ENCODE peak calls at places on chromosomes 7 and 10, in seven cellular contexts. One of them, this sample, is unnamed.

GRCh38 chr10:45514283-45515270 is 140.6 kb downstream of the ALOX5 start:
- DNase-seq in H9: no peak
- DNase-seq in trophoblast cell: no peak
- DNase-seq in IMR-90: peak; percentile 43
- DNase-seq in mesendoderm: no peak
- DNase-seq in H1: no peak
- DNase-seq in neuronal stem cell: no peak
- DNase-seq in this sample: peak; percentile 19

GRCh38 chr7:10974717-10975032 is 1.0 kb downstream of the PHF14 start:
- DNase-seq in trophoblast cell: no peak
- DNase-seq in IMR-90: no peak
- DNase-seq in H9: no peak
- DNase-seq in mesendoderm: no peak
- DNase-seq in H1: no peak
- DNase-seq in neuronal stem cell: no peak
- DNase-seq in this sample: no peak

GRCh38 chr10:112232670-112233069 is 49.1 kb upstream of the GPAM start:
- DNase-seq in trophoblast cell: peak; percentile 95
- DNase-seq in mesendoderm: peak; percentile 28
- DNase-seq in neuronal stem cell: no peak
- DNase-seq in H1: no peak
- DNase-seq in IMR-90: no peak
- DNase-seq in H9: no peak
- DNase-seq in this sample: no peak

GRCh38 chr7:131194070-131194865 is 133.4 kb upstream of the MKLN1 start:
- DNase-seq in H1: no peak
- DNase-seq in mesendoderm: no peak
- DNase-seq in H9: no peak
- DNase-seq in IMR-90: no peak
- DNase-seq in trophoblast cell: no peak
- DNase-seq in neuronal stem cell: no peak
- DNase-seq in this sample: no peak

GRCh38 chr7:158439035-158439434 is 148.6 kb downstream of the PTPRN2 start:
- DNase-seq in H1: no peak
- DNase-seq in IMR-90: no peak
- DNase-seq in neuronal stem cell: no peak
- DNase-seq in H9: no peak
- DNase-seq in trophoblast cell: no peak
- DNase-seq in mesendoderm: no peak
- DNase-seq in this sample: no peak

GRCh38 chr7:73519867-73520672 is 2.0 kb downstream of the BAZ1B start:
- DNase-seq in mesendoderm: peak; percentile 47
- DNase-seq in IMR-90: peak; percentile 3
- DNase-seq in trophoblast cell: no peak
- DNase-seq in H1: no peak
- DNase-seq in H9: no peak
- DNase-seq in neuronal stem cell: no peak
- DNase-seq in this sample: no peak

GRCh38 chr10:59700709-59701108 is 8.9 kb downstream of the SLC16A9 start:
- DNase-seq in H9: peak; percentile 62
- DNase-seq in H1: no peak
- DNase-seq in trophoblast cell: no peak
- DNase-seq in neuronal stem cell: peak; percentile 14
- DNase-seq in mesendoderm: peak; percentile 81
- DNase-seq in IMR-90: no peak
- DNase-seq in this sample: no peak

GRCh38 chr10:69327463-69328345 is 49.4 kb downstream of the HK1 start:
- DNase-seq in H1: no peak
- DNase-seq in H9: no peak
- DNase-seq in mesendoderm: no peak
- DNase-seq in neuronal stem cell: no peak
- DNase-seq in IMR-90: peak; percentile 63
- DNase-seq in trophoblast cell: peak; percentile 41
- DNase-seq in this sample: peak; percentile 52

GRCh38 chr7:135147341-135147898 is 452 bp upstream of the TMEM140 start:
- DNase-seq in H1: no peak
- DNase-seq in trophoblast cell: no peak
- DNase-seq in H9: no peak
- DNase-seq in neuronal stem cell: no peak
- DNase-seq in IMR-90: peak; percentile 37
- DNase-seq in mesendoderm: no peak
- DNase-seq in this sample: no peak

GRCh38 chr7:87110778-87111177 is 41.5 kb upstream of the DMTF1 start:
- DNase-seq in mesendoderm: no peak
- DNase-seq in neuronal stem cell: no peak
- DNase-seq in IMR-90: peak; percentile 65
- DNase-seq in trophoblast cell: peak; percentile 47
- DNase-seq in H1: no peak
- DNase-seq in H9: no peak
- DNase-seq in this sample: peak; percentile 82

GRCh38 chr10:24519950-24520349 is 203.7 kb downstream of the ARHGAP21 start:
- DNase-seq in trophoblast cell: no peak
- DNase-seq in neuronal stem cell: no peak
- DNase-seq in mesendoderm: peak; percentile 51
- DNase-seq in H9: peak; percentile 65
- DNase-seq in H1: peak; percentile 57
- DNase-seq in IMR-90: peak; percentile 5
- DNase-seq in this sample: no peak

GRCh38 chr10:132163278-132163765 is 23.4 kb upstream of the DPYSL4 start:
- DNase-seq in neuronal stem cell: peak; percentile 51
- DNase-seq in mesendoderm: peak; percentile 93
- DNase-seq in H1: peak; percentile 95
- DNase-seq in H9: peak; percentile 98
- DNase-seq in trophoblast cell: no peak
- DNase-seq in IMR-90: no peak
- DNase-seq in this sample: no peak

GRCh38 chr7:92725161-92725925 is 111.0 kb downstream of the CDK6 start:
- DNase-seq in neuronal stem cell: no peak
- DNase-seq in trophoblast cell: no peak
- DNase-seq in mesendoderm: no peak
- DNase-seq in H9: no peak
- DNase-seq in H1: no peak
- DNase-seq in IMR-90: no peak
- DNase-seq in this sample: no peak

GRCh38 chr7:16421333-16422099 is at the start of gene CRPPA:
- DNase-seq in H9: peak; percentile 55
- DNase-seq in mesendoderm: peak; percentile 69
- DNase-seq in IMR-90: peak; percentile 21
- DNase-seq in neuronal stem cell: no peak
- DNase-seq in H1: peak; percentile 71
- DNase-seq in trophoblast cell: peak; percentile 68
- DNase-seq in this sample: peak; percentile 52

GRCh38 chr10:44913312-44914079 is 2.4 kb downstream of the TMEM72 start:
- DNase-seq in IMR-90: no peak
- DNase-seq in neuronal stem cell: no peak
- DNase-seq in H9: no peak
- DNase-seq in H1: no peak
- DNase-seq in trophoblast cell: no peak
- DNase-seq in mesendoderm: no peak
- DNase-seq in this sample: peak; percentile 39

GRCh38 chr10:69861251-69862240 is 59.8 kb downstream of the COL13A1 start:
- DNase-seq in mesendoderm: peak; percentile 95
- DNase-seq in trophoblast cell: no peak
- DNase-seq in H9: no peak
- DNase-seq in IMR-90: peak; percentile 73
- DNase-seq in H1: no peak
- DNase-seq in neuronal stem cell: no peak
- DNase-seq in this sample: peak; percentile 86

GRCh38 chr10:25547391-25547790 is 372.6 kb downstream of the GPR158 start:
- DNase-seq in H9: no peak
- DNase-seq in IMR-90: no peak
- DNase-seq in trophoblast cell: no peak
- DNase-seq in neuronal stem cell: peak; percentile 15
- DNase-seq in H1: no peak
- DNase-seq in mesendoderm: peak; percentile 60
- DNase-seq in this sample: no peak

GRCh38 chr10:64316416-64316815 is 795.2 kb downstream of the REEP3 start:
- DNase-seq in IMR-90: no peak
- DNase-seq in trophoblast cell: no peak
- DNase-seq in neuronal stem cell: no peak
- DNase-seq in mesendoderm: no peak
- DNase-seq in H9: no peak
- DNase-seq in H1: no peak
- DNase-seq in this sample: no peak

GRCh38 chr7:77697535-77697831 is 1.2 kb downstream of the RSBN1L start:
- DNase-seq in IMR-90: no peak
- DNase-seq in neuronal stem cell: no peak
- DNase-seq in H1: no peak
- DNase-seq in mesendoderm: no peak
- DNase-seq in trophoblast cell: no peak
- DNase-seq in H9: no peak
- DNase-seq in this sample: no peak

GRCh38 chr7:19958309-19958896 is 185.0 kb upstream of the TMEM196 start:
- DNase-seq in trophoblast cell: peak; percentile 78
- DNase-seq in H1: no peak
- DNase-seq in IMR-90: peak; percentile 11
- DNase-seq in neuronal stem cell: no peak
- DNase-seq in mesendoderm: peak; percentile 39
- DNase-seq in H9: no peak
- DNase-seq in this sample: peak; percentile 85

GRCh38 chr10:2886662-2887061 is 180.7 kb upstream of the PFKP start:
- DNase-seq in IMR-90: no peak
- DNase-seq in trophoblast cell: no peak
- DNase-seq in H1: no peak
- DNase-seq in H9: no peak
- DNase-seq in mesendoderm: no peak
- DNase-seq in neuronal stem cell: no peak
- DNase-seq in this sample: no peak

GRCh38 chr7:106915873-106916272 is 50.8 kb downstream of the PIK3CG start:
- DNase-seq in neuronal stem cell: no peak
- DNase-seq in IMR-90: no peak
- DNase-seq in mesendoderm: no peak
- DNase-seq in H9: no peak
- DNase-seq in trophoblast cell: no peak
- DNase-seq in H1: no peak
- DNase-seq in this sample: no peak

GRCh38 chr10:44194435-44194834 is 190.5 kb downstream of the CXCL12 start:
- DNase-seq in neuronal stem cell: no peak
- DNase-seq in H9: no peak
- DNase-seq in IMR-90: no peak
- DNase-seq in trophoblast cell: no peak
- DNase-seq in mesendoderm: no peak
- DNase-seq in H1: no peak
- DNase-seq in this sample: peak; percentile 5

DNA sequence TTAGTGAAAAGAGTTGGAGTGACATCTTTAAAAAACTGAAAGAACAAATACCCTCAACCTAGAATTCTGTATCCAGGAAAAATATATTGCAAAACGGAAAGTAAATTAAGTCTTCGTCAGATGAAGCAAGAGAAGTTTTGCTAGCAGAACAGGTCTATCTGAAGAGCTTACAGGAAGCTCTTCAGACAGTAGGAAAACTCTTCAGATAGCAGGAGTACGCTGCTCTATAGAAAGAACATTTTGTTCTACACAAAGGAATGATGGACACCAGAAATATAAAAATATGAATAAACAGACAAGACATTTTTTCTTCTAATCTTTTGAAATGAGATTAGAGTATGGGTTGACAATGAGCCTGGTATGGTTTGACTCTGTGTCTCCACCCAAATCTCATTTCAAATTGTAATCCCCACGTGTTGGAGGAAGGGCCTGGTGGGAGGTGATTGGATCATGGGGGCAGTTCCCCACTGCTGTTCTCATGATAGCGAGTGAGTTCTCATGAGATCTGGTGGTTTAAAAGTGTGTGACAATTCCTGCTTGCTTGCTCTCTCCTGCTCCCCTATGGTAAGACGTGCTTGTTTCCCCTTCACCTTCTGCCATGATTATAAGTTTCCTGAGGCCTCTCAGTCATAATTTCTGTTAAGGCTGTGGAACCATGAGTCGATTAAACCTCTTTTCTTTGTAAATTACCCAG is 567.3 kb downstream of the AUTS2 start:
- DNase-seq in IMR-90: no peak
- DNase-seq in H1: no peak
- DNase-seq in neuronal stem cell: no peak
- DNase-seq in mesendoderm: peak; percentile 52
- DNase-seq in trophoblast cell: no peak
- DNase-seq in H9: no peak
- DNase-seq in this sample: no peak
- H2BK120ac ChIP-seq in IMR-90: no peak overlapping the region
- H2BK120ac ChIP-seq in H1: no peak overlapping the region
- H2BK120ac ChIP-seq in neuronal stem cell: no peak overlapping the region
- H2BK120ac ChIP-seq in mesendoderm: no peak overlapping the region
- H2BK120ac ChIP-seq in trophoblast cell: no peak overlapping the region
- H2BK120ac ChIP-seq in H9: no peak overlapping the region
- H2BK120ac ChIP-seq in this sample: no peak overlapping the region

GRCh38 chr10:76866841-76867586 is 770.6 kb downstream of the KCNMA1 start:
- DNase-seq in IMR-90: no peak
- DNase-seq in neuronal stem cell: no peak
- DNase-seq in H1: no peak
- DNase-seq in H9: no peak
- DNase-seq in mesendoderm: no peak
- DNase-seq in trophoblast cell: no peak
- DNase-seq in this sample: no peak
- H3K18ac ChIP-seq in IMR-90: no peak overlapping the region
- H3K18ac ChIP-seq in neuronal stem cell: no peak overlapping the region
- H3K18ac ChIP-seq in H1: no peak overlapping the region
- H3K18ac ChIP-seq in H9: no peak overlapping the region
- H3K18ac ChIP-seq in mesendoderm: no peak overlapping the region
- H3K18ac ChIP-seq in trophoblast cell: no peak overlapping the region
- H3K18ac ChIP-seq in this sample: no peak overlapping the region

GRCh38 chr7:1883834-1884582 is 213.9 kb downstream of the ELFN1 start:
- DNase-seq in H9: peak; percentile 72
- DNase-seq in H1: peak; percentile 79
- DNase-seq in mesendoderm: peak; percentile 57
- DNase-seq in IMR-90: no peak
- DNase-seq in neuronal stem cell: no peak
- DNase-seq in trophoblast cell: no peak
- DNase-seq in this sample: no peak

GRCh38 chr7:1883031-1883761 is 213.1 kb downstream of the ELFN1 start:
- DNase-seq in IMR-90: peak; percentile 82
- DNase-seq in neuronal stem cell: no peak
- DNase-seq in trophoblast cell: peak; percentile 91
- DNase-seq in H9: peak; percentile 58
- DNase-seq in H1: no peak
- DNase-seq in mesendoderm: peak; percentile 98
- DNase-seq in this sample: peak; percentile 80

GRCh38 chr7:1885465-1886226 is 215.6 kb downstream of the ELFN1 start:
- DNase-seq in trophoblast cell: no peak
- DNase-seq in H9: no peak
- DNase-seq in IMR-90: no peak
- DNase-seq in neuronal stem cell: no peak
- DNase-seq in H1: no peak
- DNase-seq in mesendoderm: no peak
- DNase-seq in this sample: no peak

GRCh38 chr7:1886361-1887064 is 216.4 kb downstream of the ELFN1 start:
- DNase-seq in mesendoderm: no peak
- DNase-seq in IMR-90: no peak
- DNase-seq in neuronal stem cell: no peak
- DNase-seq in trophoblast cell: no peak
- DNase-seq in H9: no peak
- DNase-seq in H1: no peak
- DNase-seq in this sample: no peak

GRCh38 chr7:1884583-1885350 is 214.7 kb downstream of the ELFN1 start:
- DNase-seq in IMR-90: peak; percentile 20
- DNase-seq in H9: no peak
- DNase-seq in mesendoderm: no peak
- DNase-seq in trophoblast cell: no peak
- DNase-seq in neuronal stem cell: no peak
- DNase-seq in H1: no peak
- DNase-seq in this sample: no peak
- H2BK5ac ChIP-seq in IMR-90: no peak overlapping the region
- H2BK5ac ChIP-seq in H9: no peak overlapping the region
- H2BK5ac ChIP-seq in mesendoderm: no peak overlapping the region
- H2BK5ac ChIP-seq in trophoblast cell: no peak overlapping the region
- H2BK5ac ChIP-seq in neuronal stem cell: peak overlapping the region; percentile 87
- H2BK5ac ChIP-seq in H1: no peak overlapping the region
- H2BK5ac ChIP-seq in this sample: no peak overlapping the region

GRCh38 chr7:4249241-4249640 is 432.9 kb upstream of the FOXK1 start:
- DNase-seq in IMR-90: no peak
- DNase-seq in neuronal stem cell: no peak
- DNase-seq in trophoblast cell: no peak
- DNase-seq in H1: no peak
- DNase-seq in mesendoderm: no peak
- DNase-seq in H9: no peak
- DNase-seq in this sample: no peak
- H2BK120ac ChIP-seq in IMR-90: no peak overlapping the region
- H2BK120ac ChIP-seq in neuronal stem cell: no peak overlapping the region
- H2BK120ac ChIP-seq in trophoblast cell: no peak overlapping the region
- H2BK120ac ChIP-seq in H1: no peak overlapping the region
- H2BK120ac ChIP-seq in mesendoderm: no peak overlapping the region
- H2BK120ac ChIP-seq in H9: no peak overlapping the region
- H2BK120ac ChIP-seq in this sample: no peak overlapping the region

This sample was measured in mesenchymal stem cell.